ENCODE peak calls at places on chromosomes 13 and 19, in four cellular contexts. L is amygdala, Q is right lobe of liver, E is lung microvascular endothelial cell. X is an unnamed sample.

GRCh38 chr19:10112895-10113591 is 1.6 kb downstream of the P2RY11 start:
- DNase-seq in E (peak), L (no peak), Q (peak), X (no peak)

GRCh38 chr13:42137856-42138537 is 89.5 kb downstream of the DGKH start:
- DNase-seq in L (no peak), Q (no peak), E (no peak), X (no peak)

GRCh38 chr19:57279418-57280164 is 694 bp upstream of the ZNF460 start:
- DNase-seq in E (peak), L (peak), Q (peak), X (peak)

GRCh38 chr13:84744203-84744602 is 861.9 kb upstream of the SLITRK1 start:
- DNase-seq in E (no peak), Q (no peak), L (no peak), X (no peak)

GRCh38 chr19:51025809-51026553 is 435 bp downstream of the KLK11 start:
- DNase-seq in E (no peak), Q (peak), L (no peak), X (no peak)

GRCh38 chr13:33606692-33607091 is 211.3 kb upstream of the RFC3 start:
- DNase-seq in Q (no peak), L (no peak), E (no peak), X (no peak)

GRCh38 chr13:92224825-92225224 is 826.4 kb downstream of the GPC5 start:
- DNase-seq in L (no peak), E (no peak), Q (no peak), X (no peak)

GRCh38 chr19:21463449-21464105 is 41.8 kb upstream of the ZNF429 start:
- DNase-seq in E (no peak), L (no peak), Q (no peak), X (no peak)

GRCh38 chr13:23563085-23563484 is 7.1 kb upstream of the TNFRSF19 start:
- DNase-seq in E (no peak), L (no peak), Q (no peak), X (no peak)

GRCh38 chr13:107395927-107396757 is 819.2 kb downstream of the LIG4 start:
- DNase-seq in L (no peak), Q (no peak), E (no peak), X (no peak)

GRCh38 chr19:19568802-19569756 is 31.0 kb downstream of the CILP2 start:
- DNase-seq in L (no peak), Q (no peak), E (no peak), X (no peak)

GRCh38 chr13:20165417-20166257 is 4.8 kb upstream of the GJA3 start:
- DNase-seq in L (no peak), E (no peak), Q (no peak), X (no peak)

GRCh38 chr13:23583491-23583890 is 13.3 kb downstream of the TNFRSF19 start:
- DNase-seq in Q (no peak), E (no peak), L (no peak), X (no peak)

GRCh38 chr13:89520468-89520867 is 1827.0 kb upstream of the MIR17HG start:
- DNase-seq in Q (no peak), L (no peak), E (no peak), X (no peak)

GRCh38 chr19:1704339-1704738 is 49.0 kb upstream of the ONECUT3 start:
- DNase-seq in L (no peak), E (no peak), Q (no peak), X (no peak)

GRCh38 chr19:12769689-12770088 is 5.7 kb downstream of the HOOK2 start:
- DNase-seq in E (no peak), L (no peak), Q (no peak), X (no peak)